ENCODE peak calls at places on chromosome 20, in seven cellular contexts. One of them, this sample, is unnamed.
A peak's percentile ranks its signal among the peaks of the same experiment; 100 is the strongest.

GRCh38 chr20:59805266-59805665 is 128.2 kb downstream of the SYCP2 start:
- DNase-seq in HFFc6: no peak
- DNase-seq in uterus: no peak
- DNase-seq in WTC11: no peak
- DNase-seq in HL-60: no peak
- DNase-seq in A549: no peak
- DNase-seq in neural crest cell: no peak
- DNase-seq in this sample: no peak

GRCh38 chr20:57795347-57795697 is 85.5 kb upstream of the PMEPA1 start:
- DNase-seq in neural crest cell: no peak
- DNase-seq in uterus: no peak
- DNase-seq in HL-60: no peak
- DNase-seq in WTC11: no peak
- DNase-seq in A549: peak; percentile 27
- DNase-seq in HFFc6: peak; percentile 29
- DNase-seq in this sample: no peak

GRCh38 chr20:48841861-48842529 is 14.2 kb upstream of the PREX1 start:
- DNase-seq in uterus: no peak
- DNase-seq in neural crest cell: no peak
- DNase-seq in A549: peak; percentile 84
- DNase-seq in WTC11: no peak
- DNase-seq in HL-60: no peak
- DNase-seq in HFFc6: peak; percentile 85
- DNase-seq in this sample: no peak

GRCh38 chr20:24102290-24102689 is 113.7 kb upstream of the GGTLC1 start:
- DNase-seq in WTC11: peak; percentile 65
- DNase-seq in uterus: no peak
- DNase-seq in HFFc6: no peak
- DNase-seq in HL-60: peak; percentile 43
- DNase-seq in neural crest cell: no peak
- DNase-seq in A549: peak; percentile 63
- DNase-seq in this sample: no peak

GRCh38 chr20:17992224-17992637 is 23.4 kb downstream of the MGME1 start:
- DNase-seq in uterus: no peak
- DNase-seq in HL-60: no peak
- DNase-seq in neural crest cell: no peak
- DNase-seq in A549: no peak
- DNase-seq in WTC11: no peak
- DNase-seq in HFFc6: no peak
- DNase-seq in this sample: no peak

GRCh38 chr20:51470907-51471411 is 71.6 kb downstream of the NFATC2 start:
- DNase-seq in HL-60: no peak
- DNase-seq in A549: no peak
- DNase-seq in neural crest cell: no peak
- DNase-seq in WTC11: no peak
- DNase-seq in uterus: no peak
- DNase-seq in HFFc6: no peak
- DNase-seq in this sample: no peak

GRCh38 chr20:10927936-10928860 is 254.4 kb upstream of the JAG1 start:
- DNase-seq in HL-60: no peak
- DNase-seq in uterus: no peak
- DNase-seq in neural crest cell: no peak
- DNase-seq in WTC11: no peak
- DNase-seq in HFFc6: no peak
- DNase-seq in A549: no peak
- DNase-seq in this sample: no peak

GRCh38 chr20:15236812-15237211 is 899.4 kb upstream of the FLRT3 start:
- DNase-seq in neural crest cell: peak; percentile 19
- DNase-seq in uterus: no peak
- DNase-seq in HL-60: peak; percentile 25
- DNase-seq in HFFc6: no peak
- DNase-seq in A549: peak; percentile 74
- DNase-seq in WTC11: peak; percentile 60
- DNase-seq in this sample: no peak

GRCh38 chr20:39291301-39291700 is 329.2 kb downstream of the DHX35 start:
- DNase-seq in HL-60: no peak
- DNase-seq in neural crest cell: no peak
- DNase-seq in uterus: peak; percentile 34
- DNase-seq in A549: no peak
- DNase-seq in WTC11: no peak
- DNase-seq in HFFc6: no peak
- DNase-seq in this sample: no peak

DNA sequence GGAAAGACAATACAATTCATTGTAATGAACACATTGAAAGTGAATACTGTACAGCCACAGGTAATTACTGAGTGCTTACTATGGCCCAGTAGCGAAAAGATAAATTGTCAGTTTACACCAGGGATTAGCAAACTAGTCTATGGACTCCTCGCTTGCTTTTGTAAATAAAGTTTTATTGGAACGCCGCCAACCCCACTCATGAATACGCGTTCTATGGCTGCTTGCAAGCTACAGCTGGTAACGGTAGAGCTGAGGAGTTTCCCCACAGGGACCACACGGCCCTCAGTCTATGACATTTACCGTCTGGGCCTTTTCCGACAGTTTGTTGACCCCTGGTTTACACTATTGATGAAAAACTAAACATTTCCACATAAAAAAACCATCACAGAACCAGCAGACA is 24.2 kb downstream of the LAMA5 start:
- DNase-seq in HL-60: no peak
- DNase-seq in A549: no peak
- DNase-seq in neural crest cell: no peak
- DNase-seq in uterus: no peak
- DNase-seq in WTC11: no peak
- DNase-seq in HFFc6: no peak
- DNase-seq in this sample: no peak
- TF ChIP-seq CTCF in HL-60: no peak
- TF ChIP-seq CTCF in A549: no peak
- TF ChIP-seq CTCF in neural crest cell: no peak
- TF ChIP-seq CTCF in uterus: no peak
- TF ChIP-seq CTCF in WTC11: no peak
- TF ChIP-seq CTCF in HFFc6: no peak
- TF ChIP-seq CTCF in this sample: no peak

DNA sequence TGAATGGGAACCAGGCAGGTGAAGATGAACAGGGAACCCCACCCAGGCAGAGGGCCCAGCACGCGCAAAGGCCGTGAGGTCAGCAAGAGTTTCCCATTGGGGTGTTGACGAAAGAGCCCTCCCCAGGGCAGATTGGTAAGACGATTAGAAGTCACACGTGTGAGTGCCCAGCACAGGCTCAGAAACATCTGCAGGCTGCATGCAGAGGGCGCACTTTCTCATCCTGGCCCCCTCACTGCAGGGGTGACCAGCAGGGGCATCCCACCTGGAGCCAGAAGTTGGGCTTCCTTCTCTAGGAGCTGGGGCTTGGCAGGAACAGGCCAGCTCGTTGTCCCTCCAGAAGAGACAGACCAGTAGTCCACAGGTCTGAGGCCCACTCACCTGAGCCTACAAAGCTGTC is 38.4 kb downstream of the VSTM2L start:
- DNase-seq in WTC11: peak; percentile 50
- DNase-seq in A549: peak; percentile 32
- DNase-seq in neural crest cell: no peak
- DNase-seq in HFFc6: no peak
- DNase-seq in uterus: no peak
- DNase-seq in HL-60: no peak
- DNase-seq in this sample: no peak
- TF ChIP-seq CTCF in WTC11: peak; percentile 28
- TF ChIP-seq CTCF in A549: no peak
- TF ChIP-seq CTCF in neural crest cell: peak; percentile 23
- TF ChIP-seq CTCF in HFFc6: peak; percentile 47
- TF ChIP-seq CTCF in uterus: no peak
- TF ChIP-seq CTCF in HL-60: no peak
- TF ChIP-seq CTCF in this sample: no peak

GRCh38 chr20:64062596-64063388 is at the start of gene TCEA2:
- DNase-seq in HFFc6: peak; percentile 94
- DNase-seq in WTC11: peak; percentile 95
- DNase-seq in uterus: peak; percentile 97
- DNase-seq in A549: peak; percentile 96
- DNase-seq in neural crest cell: peak; percentile 91
- DNase-seq in HL-60: no peak
- DNase-seq in this sample: peak; percentile 98

GRCh38 chr20:64065062-64065972 is 2.3 kb downstream of the TCEA2 start:
- DNase-seq in uterus: no peak
- DNase-seq in HL-60: no peak
- DNase-seq in neural crest cell: no peak
- DNase-seq in HFFc6: no peak
- DNase-seq in WTC11: no peak
- DNase-seq in A549: no peak
- DNase-seq in this sample: no peak

GRCh38 chr20:64064145-64064698 is 1.2 kb downstream of the TCEA2 start:
- DNase-seq in HFFc6: peak; percentile 69
- DNase-seq in neural crest cell: no peak
- DNase-seq in uterus: no peak
- DNase-seq in HL-60: no peak
- DNase-seq in WTC11: no peak
- DNase-seq in A549: peak; percentile 49
- DNase-seq in this sample: no peak

GRCh38 chr20:64063389-64064144 is 569 bp downstream of the TCEA2 start:
- DNase-seq in neural crest cell: no peak
- DNase-seq in A549: no peak
- DNase-seq in HFFc6: no peak
- DNase-seq in uterus: peak; percentile 45
- DNase-seq in WTC11: peak; percentile 46
- DNase-seq in HL-60: no peak
- DNase-seq in this sample: peak; percentile 61

DNA sequence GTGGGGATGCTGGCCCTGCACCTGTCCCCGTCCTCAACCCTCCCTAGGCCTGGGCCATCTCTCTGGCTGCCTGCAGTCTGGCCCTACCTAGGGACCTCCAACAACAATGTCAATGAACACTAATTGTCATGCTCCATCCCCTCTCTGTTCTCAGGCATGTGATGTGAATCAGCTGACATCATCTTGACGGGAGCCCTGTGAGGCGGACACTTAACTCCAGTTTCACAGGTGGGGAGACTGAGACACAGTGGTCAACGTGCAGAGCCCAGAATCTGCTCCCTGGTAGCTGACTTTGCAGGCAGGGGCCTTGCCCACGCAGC is 762 bp upstream of the TCEA2 start:
- DNase-seq in HFFc6: no peak
- DNase-seq in HL-60: no peak
- DNase-seq in uterus: no peak
- DNase-seq in WTC11: no peak
- DNase-seq in neural crest cell: no peak
- DNase-seq in A549: no peak
- DNase-seq in this sample: no peak
- TF ChIP-seq CTCF in HFFc6: no peak
- TF ChIP-seq CTCF in HL-60: no peak
- TF ChIP-seq CTCF in uterus: no peak
- TF ChIP-seq CTCF in WTC11: no peak
- TF ChIP-seq CTCF in neural crest cell: no peak
- TF ChIP-seq CTCF in A549: no peak
- TF ChIP-seq CTCF in this sample: no peak

DNA sequence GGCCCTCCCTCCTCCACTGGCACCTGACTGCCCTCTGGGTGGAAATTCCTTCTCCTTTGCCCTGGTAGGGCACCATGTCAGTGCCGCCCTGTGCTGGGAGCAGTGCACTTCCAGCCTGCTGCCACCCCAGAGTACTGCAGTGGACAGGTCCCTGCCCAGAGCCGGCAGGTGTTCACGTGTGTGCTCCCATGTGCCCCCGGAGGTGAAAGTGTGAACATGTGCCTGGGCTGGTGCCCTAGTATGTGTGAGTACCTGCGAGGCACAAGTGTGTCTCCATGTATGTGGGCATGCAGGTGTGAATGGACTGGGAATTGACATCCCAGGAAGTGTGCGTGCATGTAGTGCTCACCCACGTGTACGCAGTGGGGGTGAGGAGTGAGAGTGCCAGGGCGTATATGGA is 29.4 kb downstream of the SDCBP2 start:
- DNase-seq in uterus: no peak
- DNase-seq in A549: peak; percentile 34
- DNase-seq in WTC11: peak; percentile 79
- DNase-seq in HL-60: peak; percentile 13
- DNase-seq in neural crest cell: no peak
- DNase-seq in HFFc6: no peak
- DNase-seq in this sample: no peak
- TF ChIP-seq CTCF in uterus: no peak
- TF ChIP-seq CTCF in A549: no peak
- TF ChIP-seq CTCF in WTC11: peak; percentile 38
- TF ChIP-seq CTCF in HL-60: peak; percentile 1
- TF ChIP-seq CTCF in neural crest cell: peak; percentile 40
- TF ChIP-seq CTCF in HFFc6: peak; percentile 64
- TF ChIP-seq CTCF in this sample: peak; percentile 20

GRCh38 chr20:2005359-2005758 is 11.5 kb upstream of the PDYN start:
- DNase-seq in A549: no peak
- DNase-seq in WTC11: no peak
- DNase-seq in HL-60: no peak
- DNase-seq in HFFc6: peak; percentile 10
- DNase-seq in neural crest cell: no peak
- DNase-seq in uterus: no peak
- DNase-seq in this sample: no peak

GRCh38 chr20:2004171-2004570 is 10.3 kb upstream of the PDYN start:
- DNase-seq in uterus: no peak
- DNase-seq in A549: no peak
- DNase-seq in neural crest cell: no peak
- DNase-seq in WTC11: no peak
- DNase-seq in HFFc6: no peak
- DNase-seq in HL-60: no peak
- DNase-seq in this sample: no peak

GRCh38 chr20:2006452-2007381 is 12.9 kb upstream of the PDYN start:
- DNase-seq in HFFc6: no peak
- DNase-seq in uterus: no peak
- DNase-seq in A549: peak; percentile 50
- DNase-seq in WTC11: peak; percentile 61
- DNase-seq in HL-60: peak; percentile 26
- DNase-seq in neural crest cell: peak; percentile 41
- DNase-seq in this sample: peak; percentile 63

GRCh38 chr20:2002365-2002764 is 8.5 kb upstream of the PDYN start:
- DNase-seq in HL-60: no peak
- DNase-seq in uterus: no peak
- DNase-seq in HFFc6: no peak
- DNase-seq in WTC11: no peak
- DNase-seq in A549: no peak
- DNase-seq in neural crest cell: no peak
- DNase-seq in this sample: no peak

GRCh38 chr20:2005831-2006426 is 12.1 kb upstream of the PDYN start:
- DNase-seq in A549: peak; percentile 55
- DNase-seq in HL-60: peak; percentile 35
- DNase-seq in neural crest cell: peak; percentile 94
- DNase-seq in WTC11: peak; percentile 90
- DNase-seq in uterus: peak; percentile 29
- DNase-seq in HFFc6: peak; percentile 42
- DNase-seq in this sample: peak; percentile 41
- TF ChIP-seq CTCF in A549: no peak
- TF ChIP-seq CTCF in HL-60: no peak
- TF ChIP-seq CTCF in neural crest cell: no peak
- TF ChIP-seq CTCF in WTC11: no peak
- TF ChIP-seq CTCF in uterus: no peak
- TF ChIP-seq CTCF in HFFc6: no peak
- TF ChIP-seq CTCF in this sample: no peak

DNA sequence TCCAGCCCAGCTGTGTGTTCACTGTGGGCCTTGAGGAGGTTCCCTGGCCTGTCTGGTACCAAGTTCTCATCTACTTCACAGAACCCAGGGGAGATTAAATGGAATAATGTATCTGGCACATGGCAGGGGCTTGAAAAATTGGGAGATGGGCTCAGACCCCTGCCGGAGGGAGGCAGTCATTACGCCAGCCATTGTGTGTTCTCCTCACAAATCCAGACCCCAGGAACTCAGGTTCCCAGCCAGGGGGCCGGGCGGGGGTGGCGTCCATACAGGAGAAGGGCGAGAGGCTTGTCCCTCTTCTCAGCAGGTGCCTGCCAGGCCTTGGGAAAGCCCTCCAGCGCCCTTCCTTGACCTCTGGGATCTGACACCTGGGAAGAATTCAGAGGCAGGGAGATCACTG is 8.1 kb downstream of the NOL4L start:
- DNase-seq in HL-60: no peak
- DNase-seq in uterus: no peak
- DNase-seq in A549: no peak
- DNase-seq in neural crest cell: no peak
- DNase-seq in WTC11: no peak
- DNase-seq in HFFc6: no peak
- DNase-seq in this sample: no peak
- TF ChIP-seq CTCF in HL-60: no peak
- TF ChIP-seq CTCF in uterus: no peak
- TF ChIP-seq CTCF in A549: no peak
- TF ChIP-seq CTCF in neural crest cell: peak; percentile 54
- TF ChIP-seq CTCF in WTC11: peak; percentile 21
- TF ChIP-seq CTCF in HFFc6: peak; percentile 55
- TF ChIP-seq CTCF in this sample: peak; percentile 69

This sample was measured in glutamatergic neuron.